ENCODE peak calls at places on chromosomes 3 and 15, in seven cellular contexts. J, C, D, Z, K, T and U are unnamed samples.

GRCh38 chr3:197682713-197683112 is 54.0 kb downstream of the RUBCN start:
- DNase-seq in D (no peak), Z (no peak), T (no peak), C (no peak), J (no peak), K (no peak), U (no peak)

GRCh38 chr3:32681811-32682210 is 3.2 kb upstream of the CNOT10 start:
- DNase-seq in D (no peak), K (no peak), J (no peak), T (no peak), Z (no peak), C (no peak), U (no peak)

GRCh38 chr3:141266797-141267555 is 35.4 kb downstream of the PXYLP1 start:
- DNase-seq in T (no peak), D (no peak), K (no peak), Z (no peak), C (peak; percentile 55), J (no peak), U (no peak)

GRCh38 chr3:76361010-76361409 is 575.7 kb upstream of the ZNF717 start:
- DNase-seq in C (no peak), K (no peak), T (no peak), Z (no peak), D (no peak), J (no peak), U (no peak)

GRCh38 chr3:167821248-167821805 is 85.8 kb downstream of the SERPINI1 start:
- DNase-seq in C (no peak), J (no peak), D (no peak), T (no peak), K (no peak), Z (no peak), U (no peak)

GRCh38 chr3:99858461-99858860 is 40.8 kb downstream of the CMSS1 start:
- DNase-seq in K (no peak), J (no peak), C (no peak), D (no peak), Z (no peak), T (no peak), U (no peak)

GRCh38 chr15:101684384-101684783 is 32.2 kb upstream of the TM2D3 start:
- DNase-seq in Z (no peak), D (no peak), C (no peak), T (peak; percentile 82), J (no peak), K (no peak), U (no peak)

GRCh38 chr3:43789028-43789427 is 98.3 kb downstream of the ABHD5 start:
- DNase-seq in K (no peak), J (no peak), T (no peak), C (no peak), Z (no peak), D (no peak), U (no peak)

GRCh38 chr3:81958967-81959625 is 197.7 kb upstream of the GBE1 start:
- DNase-seq in K (no peak), J (no peak), Z (no peak), D (no peak), C (no peak), T (no peak), U (no peak)

GRCh38 chr3:42556089-42556632 is 25.6 kb downstream of the SEC22C start:
- DNase-seq in C (peak; percentile 53), D (no peak), T (no peak), J (no peak), Z (no peak), K (no peak), U (no peak)

GRCh38 chr15:68334661-68335124 is 57.1 kb downstream of the FEM1B start:
- DNase-seq in C (no peak), T (peak; percentile 45), D (peak; percentile 88), Z (no peak), J (no peak), K (no peak), U (no peak)

GRCh38 chr3:124845406-124845805 is 41.8 kb downstream of the ITGB5 start:
- DNase-seq in K (peak; percentile 53), Z (no peak), J (no peak), D (peak; percentile 87), C (no peak), T (peak; percentile 90), U (no peak)

GRCh38 chr3:31544634-31545033 is 11.9 kb downstream of the STT3B start:
- DNase-seq in T (no peak), J (peak; percentile 22), K (peak; percentile 24), D (no peak), Z (peak; percentile 61), C (no peak), U (peak; percentile 60)

GRCh38 chr3:37973250-37974054 is 17.1 kb upstream of the VILL start:
- DNase-seq in K (no peak), D (no peak), J (no peak), Z (peak; percentile 30), C (no peak), T (peak; percentile 13), U (no peak)

GRCh38 chr15:69595009-69595825 is 142.6 kb downstream of the RPLP1 start:
- DNase-seq in T (no peak), C (no peak), K (peak; percentile 68), D (peak; percentile 92), Z (peak; percentile 62), J (peak; percentile 78), U (peak; percentile 81)

GRCh38 chr15:52068004-52068403 is 44.6 kb downstream of the BCL2L10 start:
- DNase-seq in C (no peak), J (no peak), T (peak; percentile 52), K (no peak), D (no peak), Z (no peak), U (no peak)

GRCh38 chr15:77981281-77982126 is 96.0 kb downstream of the TBC1D2B start:
- DNase-seq in T (no peak), K (no peak), D (no peak), Z (no peak), C (no peak), J (no peak), U (no peak)

GRCh38 chr15:52050416-52050815 is 31.4 kb downstream of the MAPK6 start:
- DNase-seq in K (no peak), T (peak; percentile 77), Z (no peak), C (no peak), J (no peak), D (no peak), U (no peak)

GRCh38 chr15:68375191-68375631 is 56.8 kb downstream of the ITGA11 start:
- DNase-seq in Z (no peak), K (no peak), J (no peak), C (no peak), T (no peak), D (peak; percentile 50), U (no peak)

GRCh38 chr3:169822540-169822939 is 9.8 kb upstream of the LRRC34 start:
- DNase-seq in J (no peak), C (no peak), D (no peak), T (no peak), K (no peak), Z (no peak), U (no peak)

GRCh38 chr15:78242128-78242527 is 7.8 kb upstream of the ACSBG1 start:
- DNase-seq in D (peak; percentile 43), T (no peak), K (no peak), J (no peak), Z (no peak), C (no peak), U (no peak)

GRCh38 chr15:74768771-74769342 is 13.0 kb upstream of the CSK start:
- DNase-seq in D (no peak), C (peak; percentile 57), Z (no peak), K (no peak), T (peak; percentile 41), J (peak; percentile 58), U (peak; percentile 75)

GRCh38 chr3:187986514-187986934 is 167.4 kb upstream of the LPP start:
- DNase-seq in K (no peak), Z (no peak), J (no peak), D (no peak), T (peak; percentile 96), C (no peak), U (no peak)

GRCh38 chr3:10164546-10165393 is at the start of gene IRAK2:
- DNase-seq in J (peak; percentile 80), Z (peak; percentile 89), K (peak; percentile 76), C (peak; percentile 76), T (peak; percentile 50), D (peak; percentile 88), U (peak; percentile 88)

DNA sequence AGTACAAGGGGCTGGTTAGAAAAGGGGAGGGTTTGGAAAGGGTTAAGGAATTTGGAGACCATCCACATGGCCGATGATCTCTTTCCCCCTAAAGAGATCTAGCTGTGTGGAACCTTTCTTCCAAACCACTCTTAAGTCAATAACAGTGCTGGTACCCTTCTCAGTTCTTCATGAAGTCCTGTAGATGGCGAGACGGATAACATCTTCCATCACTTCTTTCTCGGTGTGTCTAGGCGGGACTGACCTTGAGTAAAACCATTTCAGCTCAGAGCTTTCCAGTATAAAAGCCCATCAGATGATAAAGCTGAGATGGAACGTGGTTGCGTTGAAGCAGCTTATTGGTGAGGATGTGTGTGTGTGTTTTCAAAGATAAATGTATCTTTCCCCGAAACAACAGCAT is 151.5 kb upstream of the BHLHE40 start:
- DNase-seq in T (no peak), J (no peak), D (no peak), C (no peak), Z (no peak), K (no peak), U (no peak)
- H3K4me1 ChIP-seq in T (peaks cover 9% of the 10 kb centered on the region), J (peaks cover 52% of the 10 kb centered on the region), D (peaks cover 11% of the 10 kb centered on the region), C (peaks cover 42% of the 10 kb centered on the region), Z (no peaks in the 10 kb centered on the region), K (peaks cover 48% of the 10 kb centered on the region), U (peaks cover 69% of the 10 kb centered on the region)

GRCh38 chr3:6994081-6994668 is 133.3 kb downstream of the GRM7 start:
- DNase-seq in D (no peak), J (no peak), T (no peak), Z (no peak), C (no peak), K (no peak), U (no peak)
- TF ChIP-seq CTCF in D (no peak), J (no peak), T (no peak), Z (peak; percentile 35), C (no peak), K (no peak), U (peak; percentile 16)

DNA sequence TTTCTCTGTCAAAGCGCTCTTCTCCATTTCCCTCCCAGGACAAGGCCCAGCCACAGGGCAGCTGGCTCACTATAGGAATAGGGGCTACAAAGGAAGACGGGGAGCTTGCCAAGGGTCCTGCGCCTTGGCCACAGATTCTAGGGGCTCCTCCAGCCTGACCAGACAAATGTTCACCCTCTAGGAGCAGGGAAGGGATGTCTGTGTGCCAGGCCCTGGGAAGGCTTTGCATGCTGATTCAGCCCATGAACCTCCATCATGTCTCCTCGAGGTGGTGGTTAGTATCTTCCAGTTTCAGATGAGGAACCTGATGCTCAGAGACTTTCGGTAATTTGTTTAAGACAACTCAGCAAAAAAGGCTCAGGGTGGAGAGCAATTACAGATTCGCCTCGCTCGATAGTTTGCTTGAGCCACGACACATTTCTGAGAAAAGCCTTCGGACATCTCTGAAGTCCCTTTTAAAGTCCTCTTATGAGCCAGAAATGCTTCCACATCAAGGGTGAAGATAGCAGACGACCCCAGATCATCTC is 110.0 kb downstream of the XXYLT1 start:
- DNase-seq in D (no peak), C (no peak), T (no peak), J (no peak), K (no peak), Z (no peak), U (no peak)
- H3K27ac ChIP-seq in D (peak overlapping the region; percentile 26), C (peak overlapping the region; percentile 59), T (peak overlapping the region; percentile 88), J (peak overlapping the region; percentile 75), K (peak overlapping the region; percentile 3), Z (peak overlapping the region; percentile 13), U (peak overlapping the region; percentile 81)

DNA sequence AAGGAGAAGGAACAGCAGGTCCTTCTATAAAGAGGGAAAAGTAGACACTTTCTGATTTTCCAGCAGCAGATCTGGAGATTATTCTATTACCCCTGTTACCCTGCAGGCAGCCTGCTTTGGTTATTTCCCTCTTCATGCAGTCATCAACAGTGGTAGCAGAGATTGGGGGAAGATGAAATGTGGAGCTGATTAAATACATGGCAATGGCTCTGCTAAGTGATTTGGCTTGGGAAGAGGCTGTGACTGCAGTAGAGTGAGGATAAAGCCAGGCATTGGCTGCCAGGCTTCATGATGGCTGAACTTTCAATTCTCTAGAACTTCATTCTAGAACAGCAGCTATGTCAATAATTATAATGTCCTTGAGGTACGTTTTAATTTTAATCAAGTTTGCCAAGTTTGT is 29.1 kb downstream of the PTX3 start:
- DNase-seq in K (no peak), C (no peak), Z (no peak), D (no peak), J (no peak), T (no peak), U (no peak)
- H3K4me1 ChIP-seq in K (no peaks in the 10 kb centered on the region), C (no peaks in the 10 kb centered on the region), Z (no peaks in the 10 kb centered on the region), D (no peaks in the 10 kb centered on the region), J (no peaks in the 10 kb centered on the region), T (peaks cover 21% of the 10 kb centered on the region), U (no peaks in the 10 kb centered on the region)